ENCODE peak calls at places on chromosomes 11 and 22, in seven cellular contexts. N is IMR-90, H is neuronal stem cell, S is mesendoderm, W is H9, Q is mesenchymal stem cell, L is trophoblast cell. P is an unnamed sample.
A peak's percentile ranks its signal among the peaks of the same experiment; 100 is the strongest.

GRCh38 chr11:64947202-64947814 is 11.6 kb upstream of the GPHA2 start:
- DNase-seq in N (no peak), H (no peak), S (no peak), W (no peak), Q (no peak), L (peak; percentile 15), P (no peak)

GRCh38 chr11:20873054-20873453 is 203.7 kb downstream of the NELL1 start:
- DNase-seq in N (no peak), H (peak; percentile 48), S (peak; percentile 83), W (peak; percentile 68), Q (no peak), L (peak; percentile 17), P (peak; percentile 41)

GRCh38 chr11:43687120-43687791 is 6.7 kb downstream of the HSD17B12 start:
- DNase-seq in N (peak; percentile 19), H (no peak), S (peak; percentile 76), W (no peak), Q (peak; percentile 42), L (peak; percentile 13), P (no peak)

GRCh38 chr11:110679323-110679980 is 32.8 kb downstream of the ARHGAP20 start:
- DNase-seq in N (peak; percentile 89), H (no peak), S (no peak), W (no peak), Q (peak; percentile 4), L (no peak), P (no peak)

GRCh38 chr11:46127150-46127638 is 5.9 kb upstream of the PHF21A start:
- DNase-seq in N (peak; percentile 49), H (no peak), S (peak; percentile 75), W (no peak), Q (peak; percentile 68), L (peak; percentile 35), P (no peak)

GRCh38 chr11:74462009-74462408 is 5.3 kb downstream of the KCNE3 start:
- DNase-seq in N (no peak), H (no peak), S (peak; percentile 59), W (no peak), Q (peak; percentile 40), L (peak; percentile 58), P (no peak)

GRCh38 chr22:48711031-48711431 is 1116.6 kb downstream of the BRD1 start:
- DNase-seq in N (no peak), H (no peak), S (no peak), W (peak; percentile 19), Q (no peak), L (no peak), P (no peak)

GRCh38 chr11:115580927-115581680 is 76.9 kb upstream of the CADM1 start:
- DNase-seq in N (no peak), H (no peak), S (peak; percentile 85), W (no peak), Q (no peak), L (no peak), P (no peak)

GRCh38 chr11:28089378-28089777 is 18.6 kb downstream of the KIF18A start:
- DNase-seq in N (peak; percentile 45), H (no peak), S (no peak), W (no peak), Q (peak; percentile 71), L (peak; percentile 38), P (no peak)

GRCh38 chr22:20215742-20216141 is 52.4 kb downstream of the RTN4R start:
- DNase-seq in N (no peak), H (no peak), S (no peak), W (no peak), Q (no peak), L (no peak), P (no peak)

GRCh38 chr11:43583548-43583947 is 97.0 kb upstream of the HSD17B12 start:
- DNase-seq in N (no peak), H (no peak), S (no peak), W (no peak), Q (no peak), L (no peak), P (no peak)

GRCh38 chr11:115126515-115127208 is 377.6 kb downstream of the CADM1 start:
- DNase-seq in N (no peak), H (no peak), S (no peak), W (no peak), Q (no peak), L (no peak), P (no peak)

GRCh38 chr22:44191036-44191454 is 10.3 kb downstream of the PARVG start:
- DNase-seq in N (no peak), H (no peak), S (peak; percentile 20), W (no peak), Q (no peak), L (no peak), P (no peak)

GRCh38 chr11:115699733-115700132 is 195.5 kb upstream of the CADM1 start:
- DNase-seq in N (peak; percentile 80), H (no peak), S (no peak), W (no peak), Q (no peak), L (no peak), P (no peak)

GRCh38 chr11:122976734-122977454 is 4.7 kb downstream of the BSX start:
- DNase-seq in N (no peak), H (peak; percentile 39), S (peak; percentile 57), W (peak; percentile 68), Q (no peak), L (no peak), P (no peak)

GRCh38 chr11:693887-694562 is 997 bp downstream of the DEAF1 start:
- DNase-seq in N (no peak), H (no peak), S (no peak), W (no peak), Q (no peak), L (peak; percentile 68), P (no peak)

GRCh38 chr11:92226331-92227232 is 2.0 kb downstream of the FAT3 start:
- DNase-seq in N (no peak), H (peak; percentile 70), S (peak; percentile 95), W (peak; percentile 77), Q (no peak), L (no peak), P (peak; percentile 81)

GRCh38 chr22:41535244-41535643 is 9.0 kb downstream of the POLR3H start:
- DNase-seq in N (no peak), H (no peak), S (peak; percentile 67), W (peak; percentile 67), Q (peak; percentile 37), L (peak; percentile 17), P (no peak)

GRCh38 chr11:126870021-126870420 is 130.5 kb downstream of the KIRREL3 start:
- DNase-seq in N (no peak), H (no peak), S (no peak), W (peak; percentile 3), Q (no peak), L (no peak), P (no peak)

GRCh38 chr11:130932086-130932712 is 15.9 kb upstream of the SNX19 start:
- DNase-seq in N (no peak), H (no peak), S (peak; percentile 25), W (no peak), Q (no peak), L (no peak), P (no peak)
- H3K79me1 ChIP-seq in N (no peaks in the 10 kb centered on the region), H (no peaks in the 10 kb centered on the region), S (no peaks in the 10 kb centered on the region), W (no peaks in the 10 kb centered on the region), Q (no peaks in the 10 kb centered on the region), L (no peaks in the 10 kb centered on the region), P (no peaks in the 10 kb centered on the region)

GRCh38 chr22:27668828-27669797 is 132.4 kb downstream of the MN1 start:
- DNase-seq in N (peak; percentile 18), H (no peak), S (peak; percentile 71), W (peak; percentile 48), Q (peak; percentile 88), L (peak; percentile 1), P (no peak)
- H3K79me1 ChIP-seq in N (no peaks in the 10 kb centered on the region), H (no peaks in the 10 kb centered on the region), S (no peaks in the 10 kb centered on the region), W (no peaks in the 10 kb centered on the region), Q (no peaks in the 10 kb centered on the region), L (peaks cover 15% of the 10 kb centered on the region), P (no peaks in the 10 kb centered on the region)

GRCh38 chr11:10846664-10847063 is 11.2 kb downstream of the ZBED5 start:
- DNase-seq in N (no peak), H (no peak), S (no peak), W (no peak), Q (no peak), L (no peak), P (no peak)

GRCh38 chr11:10844816-10845215 is 13.0 kb downstream of the ZBED5 start:
- DNase-seq in N (no peak), H (no peak), S (no peak), W (no peak), Q (no peak), L (no peak), P (no peak)

GRCh38 chr11:10845589-10845988 is 12.3 kb downstream of the ZBED5 start:
- DNase-seq in N (no peak), H (no peak), S (no peak), W (no peak), Q (no peak), L (no peak), P (no peak)

GRCh38 chr11:10844364-10844763 is 13.5 kb downstream of the ZBED5 start:
- DNase-seq in N (peak; percentile 37), H (no peak), S (no peak), W (no peak), Q (no peak), L (peak; percentile 44), P (no peak)

DNA sequence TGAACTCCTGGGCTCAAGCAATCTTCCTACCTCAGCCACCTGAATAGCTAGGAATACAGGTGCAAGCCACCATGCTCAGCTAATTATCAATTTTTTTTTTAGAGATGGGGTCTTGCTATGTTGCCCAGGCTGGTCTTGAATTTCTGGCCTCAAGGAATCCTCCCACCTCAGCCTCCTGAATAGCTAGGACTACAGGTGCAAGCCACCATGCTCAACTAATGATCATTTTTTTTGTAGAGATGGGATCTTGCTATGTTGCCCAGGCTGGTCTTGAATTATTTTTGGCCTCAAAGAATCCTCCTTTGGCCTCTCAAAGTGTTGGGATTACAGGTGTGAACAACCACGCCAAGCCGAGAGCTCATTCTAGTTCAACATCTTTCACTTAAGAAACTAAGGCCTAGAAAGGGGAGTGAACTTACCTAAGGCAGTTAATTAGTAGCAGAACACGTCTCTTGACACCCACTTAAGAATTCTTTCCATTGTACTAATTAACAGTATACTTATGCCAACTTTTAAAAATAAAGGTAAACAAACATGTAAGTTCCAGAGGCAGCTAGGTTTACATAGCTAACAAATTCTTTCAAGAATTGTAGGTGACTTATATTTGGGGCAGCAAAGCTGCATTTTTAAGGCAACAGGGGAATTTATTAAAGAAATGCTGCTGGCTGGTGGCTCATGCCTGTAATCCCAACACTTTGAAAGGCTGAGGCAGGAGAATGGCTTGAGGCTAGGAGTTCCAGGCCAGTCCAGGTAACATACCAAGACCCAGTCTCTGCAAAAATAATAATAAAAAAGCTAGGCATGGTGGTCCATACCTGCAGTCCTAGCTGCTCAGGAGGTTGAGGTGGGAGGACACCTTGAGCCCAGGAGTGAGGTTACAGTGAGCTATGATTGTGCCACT is 9.6 kb downstream of the ZBED5 start:
- DNase-seq in N (no peak), H (no peak), S (no peak), W (no peak), Q (no peak), L (peak; percentile 84), P (no peak)
- H3K79me1 ChIP-seq in N (peaks cover 35% of the 10 kb centered on the region), H (no peaks in the 10 kb centered on the region), S (peaks cover 3% of the 10 kb centered on the region), W (no peaks in the 10 kb centered on the region), Q (peaks cover 7% of the 10 kb centered on the region), L (no peaks in the 10 kb centered on the region), P (no peaks in the 10 kb centered on the region)

DNA sequence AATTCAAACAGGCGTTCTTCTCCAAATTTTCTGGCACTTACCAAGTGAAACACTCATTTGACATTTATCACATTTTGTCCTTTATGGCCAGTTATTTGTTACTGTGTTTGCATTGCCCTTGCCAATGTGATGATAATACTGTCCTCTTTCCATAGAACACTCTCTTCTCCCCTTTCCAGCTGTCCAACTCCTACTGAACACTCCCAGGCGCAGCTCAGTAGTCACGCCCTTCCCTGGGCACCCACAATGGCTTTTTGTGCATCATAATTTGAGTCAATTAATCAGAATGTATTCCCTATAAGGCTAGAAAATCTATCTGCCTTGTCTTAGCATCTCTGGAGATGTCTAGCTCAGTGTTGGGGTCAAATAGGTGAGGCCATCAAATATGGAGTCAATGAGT is 21.2 kb upstream of the B3GAT1 start:
- DNase-seq in N (no peak), H (no peak), S (no peak), W (no peak), Q (no peak), L (no peak), P (no peak)
- H3K79me1 ChIP-seq in N (no peaks in the 10 kb centered on the region), H (peaks cover 2% of the 10 kb centered on the region), S (no peaks in the 10 kb centered on the region), W (no peaks in the 10 kb centered on the region), Q (no peaks in the 10 kb centered on the region), L (no peaks in the 10 kb centered on the region), P (no peaks in the 10 kb centered on the region)

P was measured in H1.